ENCODE peak calls at places on chromosomes 16 and 17, in eight cellular contexts. I, M, C, P, V, X, F and S are unnamed samples.

GRCh38 chr16:56753410-56753809 is 23.5 kb downstream of the NUP93 start:
- DNase-seq in F (no peak), X (no peak), M (no peak), I (no peak), V (no peak), C (no peak), P (no peak), S (no peak)

GRCh38 chr17:44623070-44623725 is 33.1 kb upstream of the MEIOC start:
- DNase-seq in V (no peak), P (no peak), X (no peak), M (no peak), I (peak), F (no peak), C (no peak), S (no peak)

GRCh38 chr17:14760212-14760611 is 459.3 kb downstream of the HS3ST3B1 start:
- DNase-seq in C (no peak), M (no peak), X (no peak), F (no peak), P (no peak), I (no peak), V (no peak), S (no peak)

GRCh38 chr16:19410435-19411153 is 7.1 kb upstream of the TMC5 start:
- DNase-seq in M (no peak), F (no peak), V (no peak), X (peak), C (no peak), P (peak), I (peak), S (no peak)

GRCh38 chr16:106623-107324 is 28.7 kb downstream of the MPG start:
- DNase-seq in X (peak), I (peak), F (no peak), V (no peak), C (peak), P (no peak), M (peak), S (peak)

GRCh38 chr16:81403601-81404391 is 40.8 kb upstream of the CMIP start:
- DNase-seq in M (peak), F (peak), I (peak), V (peak), C (peak), X (peak), P (peak), S (peak)

GRCh38 chr17:27530791-27531391 is 74.6 kb downstream of the KSR1 start:
- DNase-seq in P (no peak), C (no peak), M (no peak), F (no peak), I (no peak), X (no peak), V (no peak), S (no peak)

GRCh38 chr16:66248096-66248495 is 118.4 kb upstream of the CDH5 start:
- DNase-seq in I (no peak), C (no peak), V (peak), M (peak), P (no peak), X (no peak), F (peak), S (no peak)

GRCh38 chr17:18025596-18026407 is 13.2 kb downstream of the ATPAF2 start:
- DNase-seq in C (no peak), I (no peak), X (no peak), M (no peak), F (no peak), V (no peak), P (no peak), S (no peak)

GRCh38 chr17:64148699-64149098 is 18.8 kb upstream of the ERN1 start:
- DNase-seq in V (no peak), F (peak), M (no peak), P (no peak), X (no peak), I (no peak), C (no peak), S (peak)

GRCh38 chr16:57735755-57736418 is at the start of gene KATNB1:
- DNase-seq in P (no peak), C (no peak), I (no peak), F (no peak), X (no peak), M (peak), V (no peak), S (no peak)

GRCh38 chr17:79919164-79919585 is 79.9 kb upstream of the CBX4 start:
- DNase-seq in P (peak), C (no peak), X (peak), I (no peak), M (no peak), F (peak), V (peak), S (peak)

GRCh38 chr17:79920751-79921410 is 81.6 kb upstream of the CBX4 start:
- DNase-seq in P (no peak), I (peak), F (no peak), V (no peak), M (no peak), X (no peak), C (no peak), S (no peak)

GRCh38 chr17:79921411-79922160 is 82.3 kb upstream of the CBX4 start:
- DNase-seq in M (no peak), F (no peak), P (no peak), C (no peak), X (no peak), I (peak), V (no peak), S (no peak)

GRCh38 chr17:79918581-79919163 is 79.4 kb upstream of the CBX4 start:
- DNase-seq in P (no peak), V (no peak), X (no peak), M (no peak), F (no peak), I (no peak), C (no peak), S (no peak)

GRCh38 chr17:79919862-79920720 is 80.9 kb upstream of the CBX4 start:
- DNase-seq in M (no peak), X (no peak), I (no peak), F (no peak), V (no peak), C (no peak), P (no peak), S (no peak)
- H3K27ac ChIP-seq in M (no peak), X (peak), I (peak), F (no peak), V (no peak), C (no peak), P (no peak), S (peak)

GRCh38 chr16:10622036-10622921 is 41.9 kb upstream of the EMP2 start:
- DNase-seq in C (no peak), P (no peak), I (no peak), M (no peak), V (no peak), X (no peak), F (no peak), S (no peak)
- H3K27ac ChIP-seq in C (no peak), P (no peak), I (no peak), M (no peak), V (peak), X (peak), F (peak), S (no peak)

DNA sequence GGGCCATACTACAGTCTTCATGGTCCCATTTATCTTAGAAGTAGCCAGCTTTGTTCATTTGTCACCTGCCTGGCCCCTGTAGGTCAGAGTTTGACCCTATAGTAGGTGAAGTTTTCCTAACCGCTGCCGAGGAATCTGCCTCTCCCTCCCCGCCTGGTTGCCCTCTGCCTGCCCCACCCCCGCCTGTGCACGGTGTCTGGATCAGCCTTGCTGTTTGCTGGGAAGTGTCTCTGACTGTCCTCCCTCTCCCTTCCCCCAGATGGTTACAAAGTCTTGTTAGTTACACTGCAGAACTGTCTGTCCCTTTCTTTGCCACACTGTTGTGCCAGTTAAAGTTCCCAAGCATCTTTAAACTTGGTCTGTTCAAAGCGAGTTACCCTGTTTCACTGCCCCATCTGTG is 5.7 kb downstream of the UBFD1 start:
- DNase-seq in V (no peak), C (no peak), X (no peak), F (no peak), P (no peak), M (no peak), I (no peak), S (no peak)
- H3K27ac ChIP-seq in V (no peak), C (no peak), X (no peak), F (no peak), P (no peak), M (no peak), I (no peak), S (no peak)

DNA sequence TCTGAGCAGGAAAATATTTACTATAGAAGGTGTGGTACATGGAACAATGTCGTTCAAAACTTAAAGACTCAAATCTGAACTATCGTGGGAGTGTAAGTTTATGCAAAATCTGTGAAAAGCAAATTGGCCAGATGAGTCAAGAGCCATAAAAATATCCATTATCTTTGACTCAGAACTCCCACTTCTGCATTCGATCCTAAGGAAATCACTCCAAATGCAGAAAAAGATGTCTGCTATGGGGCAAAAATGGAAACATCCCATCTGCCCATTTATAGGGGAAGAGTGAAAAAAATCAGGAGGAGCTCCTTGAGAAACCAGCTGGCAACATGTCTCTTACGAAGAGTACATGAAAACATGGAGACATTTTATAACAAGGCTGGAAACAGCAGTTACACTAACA is 43.6 kb upstream of the CCDC182 start:
- DNase-seq in X (no peak), P (no peak), C (no peak), V (no peak), M (no peak), F (no peak), I (no peak), S (no peak)
- H3K27ac ChIP-seq in X (no peak), P (no peak), C (no peak), V (no peak), M (no peak), F (no peak), I (no peak), S (no peak)